ENCODE peak calls at places on chromosomes 1 and 21, in six cellular contexts. T is kidney epithelial cell, S is RWPE1, V is psoas muscle, D is cardiac fibroblast, F is mammary epithelial cell. G is an unnamed sample.

GRCh38 chr1:90778487-90778886 is 61.4 kb upstream of the BARHL2 start:
- DNase-seq in T (no peak), S (no peak), V (no peak), D (no peak), F (peak; percentile 6), G (no peak)

GRCh38 chr1:215489771-215490566 is 77.1 kb upstream of the KCTD3 start:
- DNase-seq in T (no peak), S (no peak), V (no peak), D (no peak), F (peak; percentile 14), G (no peak)

GRCh38 chr21:26966360-26966977 is 419 bp downstream of the ADAMTS5 start:
- DNase-seq in T (no peak), S (no peak), V (peak; percentile 32), D (peak; percentile 17), F (no peak), G (no peak)

GRCh38 chr21:31136891-31137290 is 98.6 kb upstream of the KRTAP19-8 start:
- DNase-seq in T (no peak), S (no peak), V (no peak), D (peak; percentile 90), F (no peak), G (peak; percentile 72)

GRCh38 chr1:116971965-116972675 is 29.4 kb upstream of the CD101 start:
- DNase-seq in T (no peak), S (peak; percentile 13), V (no peak), D (peak; percentile 50), F (no peak), G (no peak)

GRCh38 chr1:113307771-113308451 is 82.4 kb upstream of the MAGI3 start:
- DNase-seq in T (peak; percentile 62), S (peak; percentile 16), V (no peak), D (peak; percentile 68), F (peak; percentile 43), G (no peak)

GRCh38 chr1:161163793-161164192 is 2.4 kb upstream of the PPOX start:
- DNase-seq in T (no peak), S (no peak), V (no peak), D (no peak), F (no peak), G (no peak)

GRCh38 chr1:89552481-89553194 is 28.0 kb downstream of the LRRC8B start:
- DNase-seq in T (no peak), S (peak; percentile 16), V (no peak), D (peak; percentile 52), F (peak; percentile 46), G (no peak)

GRCh38 chr1:154568165-154568815 is 712 bp downstream of the CHRNB2 start:
- DNase-seq in T (no peak), S (no peak), V (no peak), D (no peak), F (no peak), G (no peak)

GRCh38 chr1:67013573-67013972 is 40.4 kb downstream of the SLC35D1 start:
- DNase-seq in T (peak; percentile 9), S (peak; percentile 25), V (no peak), D (peak; percentile 65), F (peak; percentile 74), G (no peak)

GRCh38 chr1:222064388-222065201 is 322.7 kb upstream of the DUSP10 start:
- DNase-seq in T (no peak), S (no peak), V (no peak), D (peak; percentile 92), F (peak; percentile 84), G (peak; percentile 50)

GRCh38 chr21:39114871-39115658 is 68.2 kb downstream of the PSMG1 start:
- DNase-seq in T (no peak), S (no peak), V (no peak), D (peak; percentile 73), F (peak; percentile 26), G (peak; percentile 69)

GRCh38 chr1:221708076-221708571 is 33.8 kb downstream of the DUSP10 start:
- DNase-seq in T (no peak), S (no peak), V (no peak), D (peak; percentile 50), F (peak; percentile 66), G (no peak)

GRCh38 chr1:247358920-247359319 is 27.3 kb upstream of the ZNF496 start:
- DNase-seq in T (no peak), S (no peak), V (no peak), D (peak; percentile 81), F (peak; percentile 19), G (no peak)

GRCh38 chr1:226526801-226527595 is 21.6 kb upstream of the STUM start:
- DNase-seq in T (no peak), S (peak; percentile 41), V (peak; percentile 42), D (peak; percentile 66), F (no peak), G (no peak)

GRCh38 chr1:46623733-46624695 is 7.4 kb upstream of the MOB3C start:
- DNase-seq in T (no peak), S (no peak), V (no peak), D (no peak), F (no peak), G (no peak)

GRCh38 chr1:163231385-163231784 is 28.7 kb upstream of the RGS5 start:
- DNase-seq in T (peak; percentile 12), S (no peak), V (no peak), D (peak; percentile 69), F (no peak), G (peak; percentile 18)

GRCh38 chr1:206125366-206125765 is 8.2 kb upstream of the AVPR1B start:
- DNase-seq in T (no peak), S (no peak), V (no peak), D (no peak), F (no peak), G (no peak)

DNA sequence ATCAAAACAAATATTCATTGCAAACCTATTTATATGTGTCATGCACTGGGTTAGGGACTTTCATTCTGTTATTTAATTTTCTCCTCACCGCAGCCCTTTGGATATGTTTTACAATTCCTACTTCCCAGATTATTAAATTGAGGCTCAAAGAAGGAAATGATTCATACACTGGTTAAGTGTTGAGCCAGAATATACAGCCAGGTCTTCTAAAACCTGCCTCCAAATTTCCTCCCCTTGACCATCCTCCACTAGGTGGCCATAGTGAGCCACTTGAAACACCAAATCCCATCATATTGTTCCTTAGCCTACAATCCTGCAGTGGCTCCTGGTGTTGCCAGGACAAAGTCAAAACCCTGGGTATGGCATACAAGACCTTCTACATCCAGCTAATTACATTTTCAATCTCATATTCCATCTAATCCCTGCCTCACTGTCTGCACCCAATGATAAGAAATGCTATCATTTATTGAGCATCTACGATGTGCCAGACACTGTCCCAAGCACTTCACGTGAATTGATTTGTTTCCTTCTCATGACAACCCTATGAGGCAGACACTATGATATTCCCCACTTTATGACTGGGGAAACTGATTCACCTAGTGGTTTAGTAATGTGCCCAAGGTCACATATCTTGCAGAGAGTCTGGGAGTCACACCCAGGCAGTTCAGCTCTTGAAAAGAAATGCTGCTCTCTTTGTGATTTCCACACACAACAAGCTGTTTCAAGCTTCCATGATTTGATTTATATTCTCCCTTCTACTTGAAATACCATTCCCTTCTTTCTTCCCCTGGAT is 23.6 kb upstream of the KIRREL1 start:
- DNase-seq in T (no peak), S (peak; percentile 78), V (peak; percentile 20), D (peak; percentile 94), F (peak; percentile 90), G (peak; percentile 86)
- TF ChIP-seq CTCF in T (peak; percentile 86), S (peak; percentile 74), V (peak; percentile 58), D (peak; percentile 88), F (peak; percentile 90), G (peak; percentile 96)

GRCh38 chr1:45345014-45345413 is 4.8 kb upstream of the MUTYH start:
- DNase-seq in T (no peak), S (no peak), V (no peak), D (no peak), F (no peak), G (no peak)
- TF ChIP-seq CTCF in T (no peak), S (no peak), V (no peak), D (no peak), F (no peak), G (no peak)

DNA sequence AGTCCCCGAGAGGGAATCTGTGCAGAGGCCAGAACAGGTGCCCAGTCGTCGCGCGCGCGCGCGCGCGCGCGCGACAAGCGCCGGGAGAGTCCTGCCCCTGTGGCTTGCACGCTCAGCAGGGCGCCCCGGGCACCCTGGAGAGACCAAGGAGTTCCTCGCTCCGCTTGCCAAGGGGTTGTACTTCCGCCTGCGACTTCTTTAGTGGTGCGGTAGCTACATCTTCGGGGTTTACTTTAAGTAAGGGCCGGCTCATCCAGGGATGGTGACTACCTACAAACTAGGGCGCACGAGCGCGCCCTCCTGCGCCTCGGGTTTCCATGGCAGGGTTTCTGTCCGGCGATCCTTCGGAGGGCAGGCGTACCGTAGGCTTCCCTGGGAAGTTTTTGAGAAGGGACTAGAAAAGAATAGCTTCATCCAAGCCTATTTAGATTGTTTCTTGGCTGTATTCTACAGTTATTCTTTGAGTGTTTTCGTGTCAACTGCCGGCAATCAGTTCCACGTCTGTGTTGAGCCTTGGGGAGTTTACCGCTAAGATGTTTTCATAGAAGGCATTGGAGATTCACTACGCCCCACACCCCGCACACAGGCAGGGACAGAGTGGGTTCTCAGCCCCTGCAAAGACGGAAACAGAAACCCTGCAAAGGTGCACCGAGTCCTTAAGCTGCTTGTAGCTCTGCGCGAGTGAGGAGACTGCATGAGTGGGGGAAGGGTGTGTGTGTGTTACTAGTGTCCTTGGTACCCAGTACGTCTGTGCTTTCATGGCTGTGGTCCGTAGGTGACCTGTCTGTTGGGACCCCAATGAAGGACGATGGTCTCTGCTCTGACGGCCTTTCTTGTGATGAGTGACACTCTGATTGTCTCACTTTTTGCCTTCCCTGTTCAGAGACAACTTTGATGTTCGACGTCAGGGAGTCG is 1.7 kb downstream of the LHX4 start:
- DNase-seq in T (no peak), S (no peak), V (no peak), D (peak; percentile 62), F (peak; percentile 65), G (no peak)
- TF ChIP-seq CTCF in T (peak; percentile 13), S (no peak), V (no peak), D (no peak), F (peak; percentile 5), G (no peak)

GRCh38 chr1:114779722-114780121 is 763 bp downstream of the SIKE1 start:
- DNase-seq in T (no peak), S (no peak), V (no peak), D (no peak), F (no peak), G (no peak)

DNA sequence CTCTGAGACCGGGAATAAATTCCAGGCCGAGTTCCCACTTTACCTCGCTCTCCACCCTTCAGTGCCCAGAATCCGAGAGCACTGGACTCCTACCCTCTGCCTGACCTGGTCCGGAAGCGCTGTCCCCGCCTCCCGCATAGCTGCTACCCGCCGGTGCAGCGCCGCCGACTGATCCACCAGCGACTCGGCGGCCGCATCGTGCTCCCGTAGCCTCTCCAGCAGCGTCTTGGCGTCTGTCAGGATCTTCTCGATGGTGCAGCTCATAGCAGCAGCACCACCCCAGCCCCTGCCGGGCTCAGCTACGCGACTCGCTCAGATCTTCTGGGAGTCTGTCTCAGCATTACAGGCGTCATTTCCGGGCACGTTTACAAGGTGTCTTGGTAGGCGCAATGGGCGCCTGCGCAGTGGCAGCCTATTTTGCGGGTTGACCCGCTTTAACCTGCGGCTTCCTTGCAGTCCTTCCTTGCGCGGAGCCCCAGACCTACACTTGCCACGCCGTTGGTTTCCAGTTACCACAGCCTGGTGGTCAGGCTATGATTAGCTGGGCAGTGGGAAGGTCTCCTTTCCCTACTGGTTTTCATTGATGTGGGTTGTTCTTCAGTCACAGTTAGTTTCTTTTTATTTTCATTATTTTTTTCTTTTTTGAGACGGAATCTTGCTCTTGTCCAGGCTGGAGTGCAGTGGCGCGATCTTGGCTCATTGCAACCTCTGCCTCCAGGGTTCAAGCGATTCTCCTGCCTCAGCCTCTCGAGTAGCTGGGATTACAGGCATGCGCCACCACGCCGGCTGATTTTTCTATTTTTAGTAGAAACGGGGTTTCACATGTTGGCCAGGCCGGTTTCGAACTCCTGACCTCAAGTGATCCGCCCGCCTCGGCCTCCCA is at the start of gene SIKE1:
- DNase-seq in T (peak; percentile 91), S (peak; percentile 85), V (peak; percentile 93), D (peak; percentile 92), F (peak; percentile 90), G (peak; percentile 91)
- TF ChIP-seq CTCF in T (no peak), S (no peak), V (peak; percentile 11), D (no peak), F (no peak), G (peak; percentile 3)